ENCODE peak calls at places on chromosomes 11 and 22, in six cellular contexts. N is upper lobe of left lung; C is mucosa of descending colon; H is colonic mucosa; J is CD4-positive, CD25-positive, alpha-beta regulatory T cell; P is right lobe of liver. L is an unnamed sample.

GRCh38 chr11:125170406-125171031 is 6.0 kb downstream of the PKNOX2 start:
- DNase-seq in N (no peak), C (no peak), J (no peak), H (no peak), P (no peak), L (no peak)

GRCh38 chr11:72075109-72075508 is 5.2 kb downstream of the NUMA1 start:
- DNase-seq in C (no peak), N (no peak), P (no peak), H (no peak), J (no peak), L (no peak)

GRCh38 chr11:46402957-46403902 is 11.7 kb upstream of the CHRM4 start:
- DNase-seq in J (no peak), C (no peak), H (no peak), P (no peak), N (no peak), L (no peak)

GRCh38 chr22:24803064-24803542 is 2.9 kb upstream of the SGSM1 start:
- DNase-seq in J (peak), H (peak), N (no peak), P (peak), C (peak), L (peak)

GRCh38 chr22:30483169-30483568 is 11.4 kb upstream of the SEC14L3 start:
- DNase-seq in H (no peak), N (no peak), P (no peak), C (no peak), J (no peak), L (no peak)

GRCh38 chr11:17531071-17531817 is 13.0 kb downstream of the USH1C start:
- DNase-seq in P (no peak), N (peak), C (no peak), H (no peak), J (no peak), L (peak)

GRCh38 chr11:124194696-124195418 is 11.7 kb downstream of the OR10D3 start:
- DNase-seq in H (peak), C (peak), N (no peak), J (no peak), P (no peak), L (peak)

GRCh38 chr11:130076774-130077481 is 7.2 kb downstream of the APLP2 start:
- DNase-seq in J (no peak), C (no peak), P (no peak), H (no peak), N (no peak), L (no peak)

GRCh38 chr11:86288776-86289507 is 13.1 kb upstream of the HIKESHI start:
- DNase-seq in C (no peak), H (no peak), P (no peak), N (no peak), J (no peak), L (no peak)

GRCh38 chr11:2805388-2806057 is 80.1 kb downstream of the CDKN1C start:
- DNase-seq in N (no peak), P (peak), J (peak), C (peak), H (peak), L (no peak)

DNA sequence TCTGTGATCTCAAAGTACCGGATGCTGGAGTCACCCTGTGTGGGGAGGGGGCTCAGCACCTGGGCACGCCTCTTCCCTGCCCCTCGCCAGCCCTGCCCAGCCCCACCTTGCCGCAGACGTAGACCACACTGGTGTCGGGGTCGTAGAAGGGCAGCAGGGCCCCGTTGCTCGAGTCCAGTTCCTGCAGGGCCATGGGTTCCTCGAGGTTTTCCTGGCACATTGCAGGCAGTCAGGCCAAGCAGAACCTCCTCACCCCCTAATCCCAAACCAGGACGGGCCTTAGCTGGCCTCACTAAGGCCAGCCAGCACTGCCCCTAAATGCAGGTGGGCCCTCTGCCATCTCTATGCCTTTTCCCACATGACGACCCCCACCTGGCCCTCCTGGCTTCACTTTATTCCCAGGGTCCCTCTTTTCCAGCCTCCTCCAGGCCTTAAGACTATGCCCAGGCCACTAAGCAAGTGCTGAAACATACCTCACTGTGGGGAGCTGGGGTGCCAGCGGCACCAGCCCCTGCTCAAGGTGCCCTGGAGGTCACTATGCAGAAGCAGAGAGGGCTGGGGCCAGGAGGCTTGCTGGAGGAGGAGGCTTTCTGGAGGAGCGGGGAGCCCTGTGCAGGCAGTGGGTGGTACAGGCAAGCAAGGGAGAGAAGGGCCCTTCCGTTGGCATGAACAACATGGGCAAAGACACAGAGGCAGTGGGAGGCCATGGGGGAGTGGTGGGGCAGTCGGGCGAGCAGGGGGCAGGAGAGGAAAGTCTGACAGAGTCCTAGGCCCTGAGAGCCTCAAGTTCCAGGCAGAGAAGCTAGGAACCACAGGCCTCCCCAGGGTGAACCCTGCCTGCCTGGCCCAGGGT is 2.8 kb downstream of the CORO1B start:
- DNase-seq in N (no peak), J (no peak), H (no peak), C (no peak), P (peak), L (no peak)
- H3K4me3 ChIP-seq in N (no peak), J (peak), H (no peak), C (no peak), P (no peak), L (no peak)

GRCh38 chr11:73217810-73218105 is 323 bp upstream of the P2RY2 start:
- DNase-seq in J (no peak), C (no peak), N (no peak), H (no peak), P (no peak), L (no peak)
- H3K4me3 ChIP-seq in J (no peak), C (no peak), N (peak), H (peak), P (peak), L (peak)

DNA sequence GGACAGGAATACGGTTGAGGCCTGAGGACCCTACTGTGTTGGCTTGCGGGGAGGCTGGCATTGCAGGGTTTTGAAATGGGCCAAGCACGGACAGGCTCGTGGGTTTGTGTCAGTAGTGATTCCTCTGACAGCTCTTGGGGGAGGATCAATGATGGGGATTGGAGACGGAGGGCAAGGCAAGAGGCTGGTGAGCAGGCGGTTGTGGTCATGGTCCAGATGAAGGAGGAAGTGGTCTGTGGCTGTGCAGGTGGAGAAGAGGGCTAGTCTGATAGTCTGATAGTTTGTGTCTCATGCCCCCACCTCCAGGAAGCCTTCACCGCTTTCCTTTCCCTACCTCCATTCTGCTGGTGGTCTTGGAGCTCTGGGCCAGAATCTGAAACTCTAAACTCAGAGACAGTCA is 3.0 kb downstream of the MAFF start:
- DNase-seq in N (no peak), J (no peak), H (no peak), C (no peak), P (no peak), L (no peak)
- H3K4me3 ChIP-seq in N (no peak), J (no peak), H (no peak), C (no peak), P (no peak), L (no peak)

DNA sequence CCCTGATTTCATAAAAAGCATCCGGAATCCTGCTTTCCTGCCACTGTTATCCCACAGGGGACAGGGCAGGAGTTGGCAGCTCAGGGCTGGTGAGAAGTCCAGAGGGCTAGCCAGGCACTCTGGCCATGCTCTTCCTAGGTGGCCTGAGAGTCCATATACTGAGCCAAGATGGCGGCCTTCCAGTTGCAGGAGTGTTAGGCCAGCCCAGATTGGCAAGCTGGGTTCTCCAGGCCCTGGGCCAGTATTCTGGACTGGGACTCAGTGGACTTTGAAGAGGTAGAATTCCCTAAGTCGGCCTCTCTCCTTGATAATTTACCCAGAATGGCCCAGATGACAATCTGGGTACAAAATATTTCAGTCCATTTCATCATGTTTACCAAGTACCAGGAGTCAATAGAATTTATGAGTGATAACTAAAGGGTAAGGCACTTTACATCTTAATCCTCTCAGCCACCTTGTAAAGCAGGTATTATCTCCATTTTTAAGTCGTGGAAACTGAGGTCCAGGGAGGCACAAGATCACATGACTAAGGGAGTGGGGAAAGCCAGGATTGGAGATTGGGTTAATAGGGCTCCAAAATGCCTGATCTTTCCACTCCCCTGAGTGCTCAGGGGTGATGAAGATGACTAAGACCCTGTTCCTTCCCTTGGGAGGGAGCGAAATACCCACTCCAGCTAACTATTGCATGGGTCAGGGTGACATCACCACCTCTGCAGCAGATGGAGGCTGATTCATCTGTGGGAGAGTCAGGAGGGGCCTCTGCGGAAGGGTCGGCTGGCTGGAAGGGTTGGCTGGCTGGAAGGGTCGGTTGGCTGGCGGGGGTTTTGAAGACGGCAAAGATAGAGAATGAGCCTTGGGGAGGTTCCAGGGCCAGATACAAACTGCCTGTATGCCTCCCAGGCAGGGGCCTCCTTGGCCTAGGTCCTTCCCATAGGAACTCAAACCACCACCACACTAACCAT is 1.2 kb upstream of the MICALL1 start:
- DNase-seq in J (no peak), N (no peak), P (no peak), H (peak), C (peak), L (no peak)
- H3K4me3 ChIP-seq in J (no peak), N (peak), P (no peak), H (no peak), C (no peak), L (no peak)

DNA sequence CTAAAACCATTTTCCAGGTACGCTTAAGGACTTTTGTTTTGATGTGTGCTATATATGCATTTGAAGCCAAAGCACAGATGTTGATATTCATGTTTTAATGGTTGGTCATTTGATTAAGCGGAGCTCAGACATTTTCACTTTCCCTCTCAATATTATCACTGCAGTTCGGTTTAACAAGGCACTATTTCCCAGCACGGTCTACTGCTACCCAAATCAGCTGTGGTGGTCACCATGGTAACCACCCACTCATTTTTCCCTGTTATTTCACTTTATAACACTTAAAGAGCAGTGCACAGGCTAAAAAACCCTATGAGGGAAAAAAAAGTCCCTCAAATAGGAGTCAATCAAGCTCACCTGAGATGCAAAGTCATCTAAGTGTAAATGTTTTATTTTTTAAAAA is 439.6 kb upstream of the CCDC90B start:
- DNase-seq in J (no peak), C (no peak), H (no peak), P (no peak), N (no peak), L (no peak)
- H3K4me3 ChIP-seq in J (no peak), C (no peak), H (no peak), P (no peak), N (no peak), L (no peak)

GRCh38 chr11:47589103-47589502 is 2.6 kb downstream of the FAM180B start:
- DNase-seq in H (no peak), N (no peak), C (no peak), P (no peak), J (no peak), L (no peak)

GRCh38 chr11:47590026-47590861 is 3.8 kb downstream of the FAM180B start:
- DNase-seq in N (peak), J (no peak), C (no peak), H (no peak), P (no peak), L (no peak)

GRCh38 chr11:47587733-47588326 is 1.4 kb downstream of the FAM180B start:
- DNase-seq in P (peak), N (no peak), C (peak), J (no peak), H (peak), L (peak)

GRCh38 chr11:47591764-47592163 is 2.4 kb downstream of the C1QTNF4 start:
- DNase-seq in H (no peak), N (no peak), J (no peak), C (no peak), P (no peak), L (no peak)

GRCh38 chr11:47589504-47590025 is 3.1 kb downstream of the FAM180B start:
- DNase-seq in J (no peak), C (peak), P (no peak), N (peak), H (no peak), L (no peak)
- H3K4me3 ChIP-seq in J (no peak), C (no peak), P (no peak), N (peak), H (peak), L (no peak)

DNA sequence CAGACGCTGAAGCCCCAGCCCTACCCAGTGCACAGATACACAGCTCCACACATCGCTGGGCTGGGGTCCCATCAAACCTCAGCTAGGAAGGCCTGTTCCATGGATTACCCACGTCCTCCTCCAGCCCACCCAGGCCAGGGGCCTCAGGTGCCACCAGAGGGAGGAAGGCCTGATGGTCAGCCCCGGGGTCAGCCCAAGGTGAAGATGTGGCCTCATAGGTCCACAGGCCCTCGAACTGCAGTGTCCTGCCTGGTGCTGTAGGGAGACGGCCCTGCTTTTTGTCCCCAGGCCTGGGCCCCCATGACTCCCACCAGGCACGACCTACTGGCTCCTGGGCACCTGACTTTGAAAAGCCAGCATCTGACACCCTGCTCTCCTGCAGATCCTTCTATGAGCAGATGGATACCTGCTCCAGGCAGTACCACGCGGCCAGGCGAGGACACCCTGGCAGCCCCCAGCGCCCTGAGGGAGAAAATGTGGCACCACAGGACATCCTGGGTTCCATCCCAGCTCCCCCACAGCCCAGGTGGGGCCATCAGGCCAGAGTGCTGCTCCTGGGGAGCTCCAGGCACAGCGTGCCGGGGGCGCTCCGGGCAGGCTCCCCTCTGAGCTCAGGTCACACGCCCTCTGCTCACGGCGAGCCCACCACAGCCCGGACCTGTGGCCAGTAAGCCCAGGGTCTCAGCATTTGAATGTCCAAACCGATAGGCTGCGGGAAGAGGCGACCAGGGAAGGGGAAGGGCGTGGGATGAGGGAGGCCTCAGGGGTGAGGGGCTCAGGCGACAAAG is 15.8 kb upstream of the MOB2 start:
- DNase-seq in H (no peak), N (peak), J (no peak), P (peak), C (no peak), L (no peak)
- H3K4me3 ChIP-seq in H (no peak), N (no peak), J (no peak), P (no peak), C (no peak), L (no peak)

DNA sequence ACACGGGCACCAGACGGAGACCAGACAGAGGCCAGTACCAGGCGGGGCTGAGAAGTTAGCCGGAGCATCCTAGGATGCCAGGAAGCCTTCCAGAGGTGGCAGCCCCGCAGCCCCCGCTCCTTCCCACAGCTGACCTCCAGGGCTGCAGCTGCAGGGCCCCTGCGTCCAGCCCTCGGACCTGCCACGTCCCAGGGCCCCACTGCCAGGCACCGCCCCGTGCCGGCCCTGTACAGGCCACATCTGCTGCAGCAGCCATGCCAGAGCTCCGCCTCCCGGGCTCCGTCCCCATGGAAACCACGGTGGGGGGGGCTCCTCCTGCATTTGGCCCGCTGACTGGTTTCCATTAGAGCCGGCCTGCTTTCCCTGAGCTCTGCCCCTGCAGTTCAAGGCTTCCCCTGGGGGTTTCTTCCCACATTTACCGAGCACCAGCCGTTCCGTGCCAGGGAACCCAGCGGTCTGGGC is 62.5 kb upstream of the PPARA start:
- DNase-seq in H (peak), C (peak), N (peak), P (peak), J (no peak), L (no peak)
- H3K4me3 ChIP-seq in H (no peak), C (no peak), N (peak), P (no peak), J (no peak), L (no peak)

GRCh38 chr11:34614334-34615113 is 6.4 kb upstream of the EHF start:
- DNase-seq in N (no peak), J (no peak), C (no peak), H (peak), P (no peak), L (no peak)
- H3K4me3 ChIP-seq in N (no peak), J (no peak), C (no peak), H (no peak), P (no peak), L (no peak)

L was measured in small intestine.